ENCODE peak calls at places on chromosome 6, in six cellular contexts. One of them, this sample, is unnamed.
A peak's percentile ranks its signal among the peaks of the same experiment; 100 is the strongest.

GRCh38 chr6:7777062-7777461 is 51.2 kb downstream of the BMP6 start:
- DNase-seq in activated T-cell treated with anti-CD3 and anti-CD28 coated beads, Interleukin-2, amount 50 U/mL, for 72 hours: no peak
- DNase-seq in H54: no peak
- DNase-seq in stimulated activated CD8-positive, alpha-beta memory T cell treated with anti-CD3 and anti-CD28 coated beads, Interleukin-4, amount 100 ng/mL, for 48 hours: no peak
- DNase-seq in cardiac muscle cell: no peak
- DNase-seq in EH: no peak
- DNase-seq in this sample: no peak

GRCh38 chr6:73234732-73235131 is 9.4 kb upstream of the KHDC1L start:
- DNase-seq in EH: peak; percentile 82
- DNase-seq in cardiac muscle cell: no peak
- DNase-seq in H54: no peak
- DNase-seq in activated T-cell treated with anti-CD3 and anti-CD28 coated beads, Interleukin-2, amount 50 U/mL, for 72 hours: no peak
- DNase-seq in stimulated activated CD8-positive, alpha-beta memory T cell treated with anti-CD3 and anti-CD28 coated beads, Interleukin-4, amount 100 ng/mL, for 48 hours: no peak
- DNase-seq in this sample: no peak

GRCh38 chr6:39416728-39417127 is 94.2 kb upstream of the KCNK16 start:
- DNase-seq in cardiac muscle cell: no peak
- DNase-seq in activated T-cell treated with anti-CD3 and anti-CD28 coated beads, Interleukin-2, amount 50 U/mL, for 72 hours: no peak
- DNase-seq in EH: peak; percentile 98
- DNase-seq in H54: peak; percentile 68
- DNase-seq in stimulated activated CD8-positive, alpha-beta memory T cell treated with anti-CD3 and anti-CD28 coated beads, Interleukin-4, amount 100 ng/mL, for 48 hours: no peak
- DNase-seq in this sample: no peak

GRCh38 chr6:17130786-17131185 is 28.9 kb downstream of the STMND1 start:
- DNase-seq in stimulated activated CD8-positive, alpha-beta memory T cell treated with anti-CD3 and anti-CD28 coated beads, Interleukin-4, amount 100 ng/mL, for 48 hours: no peak
- DNase-seq in activated T-cell treated with anti-CD3 and anti-CD28 coated beads, Interleukin-2, amount 50 U/mL, for 72 hours: no peak
- DNase-seq in H54: no peak
- DNase-seq in EH: peak; percentile 52
- DNase-seq in cardiac muscle cell: no peak
- DNase-seq in this sample: no peak

GRCh38 chr6:2197177-2197671 is 48.2 kb downstream of the GMDS start:
- DNase-seq in EH: peak; percentile 68
- DNase-seq in H54: peak; percentile 6
- DNase-seq in cardiac muscle cell: no peak
- DNase-seq in stimulated activated CD8-positive, alpha-beta memory T cell treated with anti-CD3 and anti-CD28 coated beads, Interleukin-4, amount 100 ng/mL, for 48 hours: no peak
- DNase-seq in activated T-cell treated with anti-CD3 and anti-CD28 coated beads, Interleukin-2, amount 50 U/mL, for 72 hours: no peak
- DNase-seq in this sample: peak; percentile 17

GRCh38 chr6:3893487-3893886 is 44.3 kb downstream of the FAM50B start:
- DNase-seq in cardiac muscle cell: no peak
- DNase-seq in activated T-cell treated with anti-CD3 and anti-CD28 coated beads, Interleukin-2, amount 50 U/mL, for 72 hours: no peak
- DNase-seq in stimulated activated CD8-positive, alpha-beta memory T cell treated with anti-CD3 and anti-CD28 coated beads, Interleukin-4, amount 100 ng/mL, for 48 hours: no peak
- DNase-seq in H54: no peak
- DNase-seq in EH: no peak
- DNase-seq in this sample: no peak

GRCh38 chr6:45640081-45640491 is 262.4 kb upstream of the SUPT3H start:
- DNase-seq in EH: peak; percentile 93
- DNase-seq in stimulated activated CD8-positive, alpha-beta memory T cell treated with anti-CD3 and anti-CD28 coated beads, Interleukin-4, amount 100 ng/mL, for 48 hours: no peak
- DNase-seq in cardiac muscle cell: no peak
- DNase-seq in H54: no peak
- DNase-seq in activated T-cell treated with anti-CD3 and anti-CD28 coated beads, Interleukin-2, amount 50 U/mL, for 72 hours: no peak
- DNase-seq in this sample: no peak

GRCh38 chr6:89610149-89610642 is 28.4 kb downstream of the LYRM2 start:
- DNase-seq in EH: peak; percentile 35
- DNase-seq in H54: peak; percentile 26
- DNase-seq in cardiac muscle cell: peak; percentile 74
- DNase-seq in stimulated activated CD8-positive, alpha-beta memory T cell treated with anti-CD3 and anti-CD28 coated beads, Interleukin-4, amount 100 ng/mL, for 48 hours: peak; percentile 92
- DNase-seq in activated T-cell treated with anti-CD3 and anti-CD28 coated beads, Interleukin-2, amount 50 U/mL, for 72 hours: peak; percentile 81
- DNase-seq in this sample: peak; percentile 3

GRCh38 chr6:111736005-111736607 is 130.4 kb upstream of the TRAF3IP2 start:
- DNase-seq in H54: no peak
- DNase-seq in cardiac muscle cell: no peak
- DNase-seq in stimulated activated CD8-positive, alpha-beta memory T cell treated with anti-CD3 and anti-CD28 coated beads, Interleukin-4, amount 100 ng/mL, for 48 hours: no peak
- DNase-seq in activated T-cell treated with anti-CD3 and anti-CD28 coated beads, Interleukin-2, amount 50 U/mL, for 72 hours: no peak
- DNase-seq in EH: no peak
- DNase-seq in this sample: no peak

GRCh38 chr6:63672582-63673129 is 37.1 kb downstream of the PHF3 start:
- DNase-seq in H54: no peak
- DNase-seq in activated T-cell treated with anti-CD3 and anti-CD28 coated beads, Interleukin-2, amount 50 U/mL, for 72 hours: no peak
- DNase-seq in stimulated activated CD8-positive, alpha-beta memory T cell treated with anti-CD3 and anti-CD28 coated beads, Interleukin-4, amount 100 ng/mL, for 48 hours: no peak
- DNase-seq in cardiac muscle cell: no peak
- DNase-seq in EH: no peak
- DNase-seq in this sample: no peak

GRCh38 chr6:160010067-160010466 is 41.2 kb downstream of the IGF2R start:
- DNase-seq in stimulated activated CD8-positive, alpha-beta memory T cell treated with anti-CD3 and anti-CD28 coated beads, Interleukin-4, amount 100 ng/mL, for 48 hours: no peak
- DNase-seq in activated T-cell treated with anti-CD3 and anti-CD28 coated beads, Interleukin-2, amount 50 U/mL, for 72 hours: no peak
- DNase-seq in H54: no peak
- DNase-seq in EH: peak; percentile 81
- DNase-seq in cardiac muscle cell: no peak
- DNase-seq in this sample: no peak

This sample was measured in occipital lobe.